ENCODE peak calls at places on chromosome 17, in five cellular contexts. O is mesendoderm, G is BJ, U is neural progenitor cell, V is HFF-Myc. H is an unnamed sample.
A peak's percentile ranks its signal among the peaks of the same experiment; 100 is the strongest.

GRCh38 chr17:71855000-71855399 is 265.8 kb upstream of the SOX9 start:
- DNase-seq in V (no peak), G (no peak), O (peak; percentile 44), U (peak; percentile 3), H (no peak)

GRCh38 chr17:35684046-35684802 is 47.2 kb upstream of the RASL10B start:
- DNase-seq in U (peak; percentile 52), O (peak; percentile 87), G (peak; percentile 26), V (peak; percentile 2), H (no peak)

GRCh38 chr17:79843475-79843916 is 4.3 kb upstream of the CBX4 start:
- DNase-seq in V (no peak), U (no peak), O (no peak), G (no peak), H (no peak)

GRCh38 chr17:7988750-7989178 is 13.7 kb upstream of the GUCY2D start:
- DNase-seq in V (peak; percentile 90), O (peak; percentile 56), G (no peak), U (peak; percentile 87), H (peak; percentile 89)

GRCh38 chr17:10622610-10623485 is 34.3 kb downstream of the MYH3 start:
- DNase-seq in U (no peak), V (no peak), O (no peak), G (no peak), H (no peak)

GRCh38 chr17:12256380-12256995 is 235.8 kb downstream of the MAP2K4 start:
- DNase-seq in O (peak; percentile 56), U (peak; percentile 64), V (peak; percentile 25), G (peak; percentile 10), H (peak; percentile 35)

GRCh38 chr17:37541880-37542675 is 52.4 kb downstream of the DUSP14 start:
- DNase-seq in U (no peak), G (no peak), O (peak; percentile 79), V (no peak), H (no peak)

GRCh38 chr17:30969989-30970680 is 704 bp upstream of the RNF135 start:
- DNase-seq in G (no peak), O (peak; percentile 68), U (peak; percentile 54), V (no peak), H (no peak)

GRCh38 chr17:10754861-10755591 is 25.2 kb upstream of the TMEM220 start:
- DNase-seq in G (no peak), O (peak; percentile 85), U (peak; percentile 69), V (no peak), H (no peak)

GRCh38 chr17:7260151-7260550 is 2.1 kb downstream of the CLDN7 start:
- DNase-seq in V (no peak), O (no peak), U (no peak), G (no peak), H (no peak)

GRCh38 chr17:81665205-81666091 is 957 bp downstream of the OXLD1 start:
- DNase-seq in O (peak; percentile 51), V (no peak), G (no peak), U (peak; percentile 23), H (peak; percentile 36)

GRCh38 chr17:13428611-13429042 is 173.1 kb downstream of the HS3ST3A1 start:
- DNase-seq in V (peak; percentile 80), O (no peak), G (peak; percentile 47), U (no peak), H (no peak)

GRCh38 chr17:50026901-50027638 is 28.8 kb upstream of the ITGA3 start:
- DNase-seq in G (no peak), V (peak; percentile 65), U (peak; percentile 76), O (peak; percentile 74), H (peak; percentile 30)

GRCh38 chr17:41457656-41458055 is 9.5 kb downstream of the KRT32 start:
- DNase-seq in O (no peak), U (no peak), V (no peak), G (no peak), H (no peak)

GRCh38 chr17:17264430-17264829 is 16.6 kb downstream of the COPS3 start:
- DNase-seq in V (no peak), U (no peak), O (no peak), G (no peak), H (no peak)

GRCh38 chr17:78343433-78344201 is 16.3 kb downstream of the SOCS3 start:
- DNase-seq in U (no peak), V (no peak), O (no peak), G (no peak), H (peak; percentile 87)

GRCh38 chr17:45129940-45130639 is 2.2 kb downstream of the PLCD3 start:
- DNase-seq in V (no peak), U (no peak), O (peak; percentile 61), G (no peak), H (no peak)

GRCh38 chr17:45132302-45132568 is at the start of gene PLCD3:
- DNase-seq in U (peak; percentile 92), V (no peak), O (no peak), G (no peak), H (no peak)

GRCh38 chr17:45131616-45132301 is 556 bp downstream of the PLCD3 start:
- DNase-seq in U (peak; percentile 82), O (peak; percentile 68), G (no peak), V (no peak), H (no peak)

GRCh38 chr17:45130640-45131293 is 1.5 kb downstream of the PLCD3 start:
- DNase-seq in O (no peak), V (no peak), G (no peak), U (no peak), H (no peak)

GRCh38 chr17:45131294-45131615 is 1.1 kb downstream of the PLCD3 start:
- DNase-seq in G (no peak), U (no peak), V (no peak), O (no peak), H (no peak)
- H3K4me3 ChIP-seq in G (peak overlapping the region; percentile 66), U (peak overlapping the region; percentile 84), V (peak overlapping the region; percentile 81), O (no peak overlapping the region), H (no peak overlapping the region)

DNA sequence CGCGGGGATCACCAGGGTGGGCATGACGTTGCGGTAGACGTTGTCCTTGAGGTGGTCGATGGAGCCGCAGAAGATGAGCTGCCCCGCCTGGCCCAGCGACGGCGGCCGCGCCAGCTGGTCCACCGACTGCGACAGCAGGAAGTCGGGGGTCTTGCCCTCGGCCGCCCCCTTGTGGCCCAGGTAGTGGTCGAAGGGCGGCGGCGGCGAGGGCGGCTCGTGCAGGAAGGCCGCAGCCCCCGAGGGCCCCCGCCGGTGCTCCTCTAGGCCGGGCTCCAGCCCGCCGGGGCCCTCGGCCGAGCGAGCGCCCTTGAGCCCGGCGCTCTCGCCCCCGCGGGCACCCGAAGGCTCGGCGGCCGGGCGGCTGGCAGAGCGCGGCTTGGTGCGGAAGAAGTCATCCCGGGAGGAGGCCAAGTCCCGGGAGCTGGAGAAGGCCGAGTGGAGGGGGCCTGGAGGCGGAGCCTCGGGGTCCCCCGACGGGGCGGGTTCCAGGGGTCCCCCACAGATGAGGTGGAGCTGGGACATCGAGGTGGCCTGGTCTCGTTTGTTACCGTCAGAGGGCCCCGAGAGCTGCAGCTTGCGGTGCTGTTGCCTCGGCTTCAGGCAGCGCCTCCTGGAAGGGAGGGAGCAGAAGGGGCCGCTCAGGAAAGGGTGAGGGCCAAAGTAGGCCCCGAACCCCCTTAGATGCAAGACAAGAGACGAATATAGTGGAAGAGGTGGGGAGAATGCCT is 8.9 kb downstream of the FAM171A2 start:
- DNase-seq in V (no peak), U (peak; percentile 91), O (peak; percentile 82), G (no peak), H (no peak)
- H3K4me3 ChIP-seq in V (no peak overlapping the region), U (no peak overlapping the region), O (no peak overlapping the region), G (no peak overlapping the region), H (no peak overlapping the region)

GRCh38 chr17:74971842-74972106 is 785 bp downstream of the HID1 start:
- DNase-seq in G (no peak), O (no peak), U (no peak), V (no peak), H (no peak)
- H3K4me3 ChIP-seq in G (peak overlapping the region; percentile 55), O (no peak overlapping the region), U (peak overlapping the region; percentile 85), V (no peak overlapping the region), H (no peak overlapping the region)

DNA sequence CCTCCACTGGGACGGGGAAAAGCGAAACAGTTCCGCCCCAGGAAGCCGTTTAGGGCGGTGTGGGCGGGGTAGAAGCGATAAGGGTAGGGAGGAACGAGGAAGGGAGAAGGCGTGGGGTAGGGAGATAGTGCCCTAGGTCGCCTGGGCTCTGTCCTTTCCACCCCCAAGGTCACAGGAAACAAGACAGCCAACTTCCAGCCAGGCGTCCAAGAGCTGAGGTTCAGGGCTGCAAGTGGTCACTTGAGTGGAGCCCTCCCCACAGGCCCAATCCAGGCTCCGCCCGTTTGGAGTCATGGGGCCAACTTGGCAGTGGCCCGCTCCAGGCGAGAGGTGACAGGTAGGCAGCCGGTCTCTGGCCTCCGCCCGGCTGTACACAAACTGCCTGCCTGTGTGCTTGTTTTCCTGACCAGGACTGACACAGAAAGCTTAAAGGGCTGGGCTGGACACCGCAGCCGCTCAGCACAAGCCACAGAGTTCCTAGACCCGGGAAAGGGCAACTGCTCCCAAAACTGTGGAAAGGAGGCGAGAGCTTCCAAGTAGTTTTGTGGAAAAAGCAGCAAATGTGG is at the start of gene RILP:
- DNase-seq in O (peak; percentile 70), U (no peak), V (no peak), G (no peak), H (no peak)
- H3K4me3 ChIP-seq in O (peak within 1 kb of the TSS; percentile 19), U (peak within 1 kb of the TSS; percentile 69), V (peak within 1 kb of the TSS; percentile 45), G (peak within 1 kb of the TSS; percentile 63), H (peak within 1 kb of the TSS; percentile 49)

GRCh38 chr17:48841395-48841831 is 10.6 kb downstream of the CALCOCO2 start:
- DNase-seq in V (no peak), U (no peak), O (no peak), G (no peak), H (peak; percentile 73)
- H3K4me3 ChIP-seq in V (no peak overlapping the region), U (no peak overlapping the region), O (no peak overlapping the region), G (peak overlapping the region; percentile 32), H (peak overlapping the region; percentile 23)

GRCh38 chr17:57549468-57549867 is 195.6 kb downstream of the CCDC182 start:
- DNase-seq in U (no peak), O (no peak), G (no peak), V (no peak), H (no peak)

GRCh38 chr17:57549996-57550395 is 195.1 kb downstream of the CCDC182 start:
- DNase-seq in V (no peak), O (no peak), U (peak; percentile 75), G (no peak), H (no peak)

GRCh38 chr17:57551321-57552079 is 193.6 kb downstream of the CCDC182 start:
- DNase-seq in O (no peak), G (no peak), U (no peak), V (no peak), H (peak; percentile 91)

GRCh38 chr17:57552114-57552601 is 192.9 kb downstream of the CCDC182 start:
- DNase-seq in O (peak; percentile 82), U (peak; percentile 83), V (no peak), G (no peak), H (peak; percentile 79)

DNA sequence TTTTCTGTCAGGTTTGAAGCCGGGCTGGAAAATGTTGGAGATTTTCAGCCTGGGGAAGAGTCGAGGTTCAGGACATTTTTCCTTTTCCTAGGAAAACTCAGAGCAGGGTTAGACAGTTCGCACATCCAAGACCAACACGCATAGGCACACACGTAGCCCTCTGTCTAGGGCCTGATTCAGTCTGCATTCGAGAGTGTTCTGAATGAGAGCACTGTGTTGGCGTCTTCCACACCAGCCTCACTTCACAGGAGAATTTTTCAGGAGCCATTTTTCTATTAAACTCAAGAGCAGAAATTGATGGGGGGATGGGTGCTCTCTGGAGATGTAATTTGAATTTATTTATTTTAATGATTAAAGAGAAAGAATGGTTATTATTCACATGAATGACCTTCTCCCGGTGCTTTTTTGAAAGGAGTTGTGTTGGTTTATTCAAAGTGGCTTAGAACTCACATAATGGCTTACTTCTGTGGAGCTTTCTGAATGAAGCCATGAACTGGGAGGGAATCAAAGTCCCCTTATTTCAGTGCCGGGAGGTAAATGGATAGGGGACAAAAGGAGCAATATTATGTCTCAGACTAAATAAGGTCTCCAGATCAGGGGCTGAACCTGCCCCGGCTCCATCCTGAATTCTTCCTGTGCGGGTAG is 194.3 kb downstream of the CCDC182 start:
- DNase-seq in V (no peak), U (no peak), G (no peak), O (no peak), H (no peak)
- H3K4me3 ChIP-seq in V (no peak overlapping the region), U (peak overlapping the region; percentile 1), G (no peak overlapping the region), O (no peak overlapping the region), H (peak overlapping the region; percentile 48)

GRCh38 chr17:57889252-57889651 is 39.4 kb upstream of the MRPS23 start:
- DNase-seq in G (no peak), O (no peak), V (no peak), U (no peak), H (no peak)
- H3K4me3 ChIP-seq in G (no peak overlapping the region), O (no peak overlapping the region), V (no peak overlapping the region), U (no peak overlapping the region), H (no peak overlapping the region)

H was measured in Jurkat, Clone E6-1.